ENCODE peak calls at places on chromosomes 6 and 20, in seven cellular contexts. L is fibroblast of lung; K is IMR-90; V is heart left ventricle; U is naive thymus-derived CD4-positive, alpha-beta T cell; W is body of pancreas; Q is ovary. A is an unnamed sample. For H3K36me3, the result is how much of the 10 kb centered on the place peaks cover.

GRCh38 chr6:108568101-108568500 is 7.4 kb downstream of the FOXO3 start:
- DNase-seq in Q (no peak), K (no peak), W (no peak), U (no peak), L (no peak), V (no peak), A (no peak)

GRCh38 chr6:56246941-56247653 is at the start of gene COL21A1:
- DNase-seq in U (no peak), Q (peak), W (peak), L (peak), V (peak), K (no peak), A (peak)

GRCh38 chr6:106187424-106187982 is 101.4 kb downstream of the PRDM1 start:
- DNase-seq in L (no peak), Q (no peak), K (no peak), U (no peak), W (no peak), V (no peak), A (no peak)

GRCh38 chr6:114419175-114419574 is 76.4 kb upstream of the HS3ST5 start:
- DNase-seq in V (no peak), Q (no peak), K (no peak), U (no peak), W (no peak), L (no peak), A (no peak)

GRCh38 chr20:64240243-64241015 is 15.1 kb upstream of the PCMTD2 start:
- DNase-seq in W (no peak), V (no peak), U (no peak), Q (no peak), L (no peak), K (no peak), A (no peak)

GRCh38 chr6:108736832-108737231 is 111.4 kb upstream of the ARMC2 start:
- DNase-seq in V (peak), W (no peak), L (peak), K (peak), U (no peak), Q (no peak), A (no peak)

GRCh38 chr20:7355056-7355455 is 585.2 kb downstream of the HAO1 start:
- DNase-seq in V (no peak), W (no peak), Q (no peak), L (no peak), U (no peak), K (no peak), A (no peak)

GRCh38 chr6:55758156-55758942 is 117.0 kb downstream of the BMP5 start:
- DNase-seq in L (peak), W (no peak), Q (no peak), K (peak), V (peak), U (no peak), A (no peak)

GRCh38 chr6:37279366-37280134 is 21.6 kb upstream of the TMEM217 start:
- DNase-seq in Q (no peak), K (peak), U (no peak), V (no peak), L (peak), W (no peak), A (no peak)

GRCh38 chr6:132612449-132613116 is 11.5 kb downstream of the TAAR2 start:
- DNase-seq in V (no peak), U (no peak), Q (no peak), K (no peak), W (no peak), L (no peak), A (no peak)

GRCh38 chr6:158876886-158877285 is 57.7 kb upstream of the EZR start:
- DNase-seq in U (no peak), K (no peak), Q (no peak), L (no peak), W (no peak), V (no peak), A (no peak)

GRCh38 chr6:44000164-44000842 is 126.9 kb downstream of the MRPL14 start:
- DNase-seq in K (peak), U (no peak), V (no peak), L (peak), Q (peak), W (peak), A (peak)

GRCh38 chr6:105322499-105323231 is 80.2 kb downstream of the PREP start:
- DNase-seq in U (no peak), Q (no peak), V (no peak), K (no peak), L (peak), W (no peak), A (no peak)

GRCh38 chr6:33079575-33079974 is 3.8 kb downstream of the HLA-DPB1 start:
- DNase-seq in L (no peak), Q (no peak), K (no peak), U (no peak), W (no peak), V (no peak), A (no peak)

GRCh38 chr6:33076406-33076934 is 680 bp downstream of the HLA-DPB1 start:
- DNase-seq in V (no peak), K (no peak), U (no peak), Q (no peak), L (no peak), W (no peak), A (no peak)

GRCh38 chr6:33078919-33079521 is 3.2 kb downstream of the HLA-DPB1 start:
- DNase-seq in Q (no peak), L (no peak), K (no peak), V (no peak), U (no peak), W (no peak), A (no peak)

GRCh38 chr6:33078442-33078841 is 2.7 kb downstream of the HLA-DPB1 start:
- DNase-seq in Q (no peak), U (no peak), V (no peak), W (no peak), K (no peak), L (no peak), A (no peak)

DNA sequence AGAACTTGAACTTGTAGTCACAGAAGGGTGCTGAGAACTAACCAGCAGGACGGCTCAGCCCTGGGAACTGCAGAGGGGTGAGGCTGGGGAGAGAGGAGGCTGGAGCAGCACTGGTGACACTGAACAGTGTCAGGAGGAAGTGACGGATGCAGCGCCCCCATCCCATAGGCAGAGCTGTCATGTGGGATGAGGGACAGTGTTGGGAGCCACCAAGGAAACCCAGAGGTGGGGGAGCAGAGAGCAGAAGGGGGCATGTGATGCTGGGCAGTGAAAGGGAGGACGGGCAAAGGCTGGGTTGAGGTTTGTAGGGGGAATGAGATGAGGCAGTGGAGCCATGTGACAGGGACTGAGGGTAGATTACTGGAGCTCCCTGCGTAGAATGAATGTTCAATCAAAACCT is 2.1 kb downstream of the HLA-DPB1 start:
- DNase-seq in K (no peak), Q (no peak), V (no peak), L (no peak), U (no peak), W (no peak), A (no peak)
- H3K4me3 ChIP-seq in K (no peak), Q (no peak), V (peak), L (no peak), U (peak), W (no peak), A (no peak)

GRCh38 chr20:31705191-31705590 is 17.5 kb downstream of the BCL2L1 start:
- DNase-seq in K (no peak), L (no peak), V (no peak), Q (no peak), W (no peak), U (no peak), A (no peak)

GRCh38 chr20:31707258-31707615 is 15.4 kb downstream of the BCL2L1 start:
- DNase-seq in V (no peak), Q (no peak), K (no peak), W (no peak), U (no peak), L (no peak), A (no peak)

GRCh38 chr20:31706607-31707257 is 15.9 kb downstream of the BCL2L1 start:
- DNase-seq in K (no peak), W (no peak), Q (no peak), U (no peak), L (peak), V (no peak), A (no peak)

GRCh38 chr20:31705598-31706597 is 16.8 kb downstream of the BCL2L1 start:
- DNase-seq in L (no peak), V (no peak), U (no peak), Q (no peak), K (no peak), W (no peak), A (no peak)

DNA sequence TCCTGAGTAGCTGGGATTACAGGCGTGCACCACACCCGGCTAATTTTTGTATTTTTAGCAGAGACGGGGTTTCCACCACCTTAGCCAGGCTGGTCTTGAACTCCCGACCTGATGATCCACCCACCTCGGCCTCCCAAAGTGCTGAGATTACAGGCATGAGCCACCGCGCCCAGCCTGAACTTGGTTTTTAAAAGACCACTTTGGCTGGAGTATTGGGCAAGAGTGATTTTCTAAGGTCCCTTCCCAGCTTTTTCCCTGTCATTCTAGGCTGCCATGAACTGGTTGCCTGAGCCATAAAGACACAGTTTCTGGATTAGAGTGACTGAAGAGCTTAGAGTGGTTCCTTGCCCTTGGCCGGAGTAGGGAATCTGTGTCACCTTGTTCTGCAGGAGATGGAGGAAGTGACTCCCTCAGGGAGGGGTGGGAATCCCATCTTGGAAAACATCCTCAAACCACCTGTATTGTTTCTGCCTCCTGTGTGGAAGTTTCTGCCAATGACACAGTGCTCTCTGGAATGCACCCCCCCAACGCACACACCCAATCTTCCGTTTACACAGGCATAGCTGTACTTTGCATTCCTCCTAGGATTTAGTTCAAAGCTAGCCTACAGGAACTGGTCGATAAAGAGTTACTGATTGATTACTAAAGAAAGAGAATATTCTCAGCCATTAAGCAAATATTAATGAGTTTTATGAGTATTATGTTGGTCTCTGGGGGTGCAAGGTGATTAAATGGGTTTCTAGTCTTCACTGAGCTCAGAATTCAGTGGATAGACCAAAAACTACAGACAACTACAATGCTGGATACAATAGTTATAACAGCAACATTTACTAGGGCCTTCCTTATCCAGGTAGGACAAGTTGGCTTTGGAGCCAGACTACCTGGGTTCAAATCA is 18.2 kb downstream of the BCL2L1 start:
- DNase-seq in K (peak), U (no peak), L (no peak), W (peak), V (peak), Q (no peak), A (peak)
- H3K36me3 ChIP-seq in K (under half), U (under half), L (under half), W (under half), V (under half), Q (under half), A (under half)

DNA sequence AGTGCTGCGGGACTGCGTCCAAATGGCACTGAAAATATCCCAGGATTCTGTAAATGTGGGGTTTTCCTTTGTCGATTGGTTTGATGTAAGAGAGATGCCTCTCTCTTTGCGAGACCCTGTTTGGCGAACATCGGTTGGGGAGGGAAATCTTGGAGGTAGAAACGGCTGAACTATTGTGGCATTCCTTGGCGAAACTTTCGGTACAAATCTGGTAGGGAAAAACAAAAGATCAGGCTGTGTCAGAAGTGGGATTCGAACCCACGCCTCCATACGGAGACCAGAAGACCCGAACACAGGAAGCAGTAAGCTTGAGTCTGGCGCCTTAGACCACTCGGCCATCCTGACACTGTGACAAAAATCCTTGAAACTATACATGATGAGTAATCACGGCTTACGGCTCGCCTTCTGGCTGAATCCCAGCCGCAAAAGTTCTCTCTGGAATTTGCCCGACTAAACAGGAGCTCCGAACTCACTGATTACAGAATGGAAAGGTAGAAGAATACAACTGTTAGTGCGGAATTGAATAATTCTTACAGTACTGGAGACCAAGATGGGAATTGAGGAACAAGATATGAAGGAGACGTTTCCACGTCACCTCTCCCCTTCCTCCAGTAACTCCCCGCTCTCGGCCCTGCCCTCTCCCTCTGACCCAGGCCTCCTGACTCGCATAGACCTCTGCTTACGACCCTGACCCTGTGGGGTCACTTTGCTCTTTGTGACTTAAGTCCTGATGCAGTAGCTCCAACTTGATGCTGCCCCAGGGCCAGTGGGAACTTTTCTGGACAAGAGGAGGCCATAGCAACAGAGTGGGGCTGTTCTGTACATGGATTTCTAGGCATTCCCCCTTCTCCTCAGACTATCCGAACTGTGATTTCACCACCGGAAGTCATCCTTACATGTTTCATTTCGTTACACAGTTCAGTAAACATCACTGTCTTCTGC is 132.8 kb upstream of the ZNF184 start:
- DNase-seq in U (no peak), V (no peak), Q (no peak), L (peak), K (peak), W (no peak), A (no peak)
- H3K4me3 ChIP-seq in U (no peak), V (no peak), Q (no peak), L (peak), K (peak), W (no peak), A (no peak)

GRCh38 chr20:3863317-3863716 is 16.7 kb downstream of the MAVS start:
- DNase-seq in K (no peak), L (no peak), Q (no peak), W (no peak), U (no peak), V (no peak), A (no peak)

GRCh38 chr20:3865887-3866407 is 19.3 kb downstream of the MAVS start:
- DNase-seq in Q (no peak), V (no peak), L (no peak), U (no peak), W (no peak), K (no peak), A (no peak)

GRCh38 chr20:3864518-3864917 is 17.9 kb downstream of the MAVS start:
- DNase-seq in U (no peak), V (no peak), L (no peak), W (peak), Q (no peak), K (no peak), A (no peak)

GRCh38 chr20:3866464-3866863 is 19.8 kb downstream of the MAVS start:
- DNase-seq in W (no peak), U (no peak), K (no peak), V (no peak), L (no peak), Q (no peak), A (no peak)

DNA sequence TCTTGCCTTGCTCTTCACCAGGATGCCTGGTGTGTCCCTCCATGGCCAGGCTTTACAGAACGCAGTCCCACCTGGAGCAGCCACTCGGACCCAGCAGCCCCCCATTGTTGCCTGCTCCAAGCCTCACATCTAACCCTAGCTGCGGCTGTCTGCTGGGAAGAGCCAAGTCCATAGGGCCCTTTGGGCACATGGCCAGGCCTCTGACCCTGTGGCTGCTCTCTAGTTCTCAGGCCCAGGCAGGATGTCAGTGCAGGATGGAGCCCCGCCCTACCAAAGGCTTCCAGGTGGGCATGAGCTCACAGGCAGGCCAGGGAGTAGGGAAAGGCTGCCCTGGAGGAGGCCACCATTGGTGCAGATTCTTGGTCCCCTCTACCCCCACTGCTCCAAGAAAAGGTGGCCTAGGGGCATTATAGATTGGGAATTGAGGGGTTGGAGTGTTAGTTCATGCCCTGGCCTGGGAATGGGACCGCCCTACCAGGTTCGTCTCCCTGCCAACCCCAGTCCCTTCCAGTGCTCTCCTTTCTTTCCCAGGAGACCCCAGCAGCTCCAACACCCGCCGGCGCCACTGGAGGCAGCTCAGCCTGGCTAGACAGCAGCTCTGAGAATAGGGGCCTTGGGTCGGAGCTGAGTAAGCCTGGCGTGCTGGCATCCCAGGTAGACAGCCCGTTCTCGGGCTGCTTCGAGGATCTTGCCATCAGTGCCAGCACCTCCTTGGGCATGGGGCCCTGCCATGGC is 18.7 kb downstream of the MAVS start:
- DNase-seq in V (no peak), K (no peak), U (no peak), W (no peak), Q (no peak), L (no peak), A (no peak)
- H3K36me3 ChIP-seq in V (under half), K (half or more), U (under half), W (under half), Q (under half), L (under half), A (under half)

DNA sequence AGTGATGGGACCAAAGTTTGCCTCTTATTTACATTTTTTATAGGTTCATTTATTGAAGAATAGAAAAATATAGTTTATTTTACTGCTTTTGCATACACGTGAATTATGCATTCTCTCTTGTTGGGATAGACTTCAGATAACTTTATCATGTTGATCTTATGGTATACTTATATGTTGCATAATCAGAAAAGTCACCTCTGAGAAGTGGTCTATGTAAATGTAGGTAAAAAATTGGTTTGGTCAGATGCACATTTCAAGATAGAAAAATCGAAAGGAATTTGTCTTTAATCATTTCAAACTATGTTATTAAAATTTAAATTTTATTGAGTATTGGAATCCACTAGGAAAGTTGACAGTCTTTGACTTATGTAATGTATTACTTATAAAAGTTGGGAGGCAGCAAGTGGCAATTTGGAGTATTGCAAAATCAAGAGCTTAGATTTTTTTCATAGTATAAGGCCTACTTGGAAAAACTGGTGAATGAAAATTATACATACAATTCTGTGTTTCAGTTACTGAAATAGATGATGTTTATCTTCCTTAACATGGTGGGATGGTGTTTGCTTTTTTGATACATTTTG is 2.4 kb downstream of the PHF3 start:
- DNase-seq in V (no peak), K (no peak), L (peak), Q (no peak), U (no peak), W (no peak), A (no peak)
- H3K4me3 ChIP-seq in V (peak), K (no peak), L (peak), Q (peak), U (peak), W (no peak), A (peak)

GRCh38 chr20:49288784-49289696 is 11.2 kb upstream of the ZNFX1 start:
- DNase-seq in U (no peak), V (no peak), Q (no peak), L (no peak), W (no peak), K (no peak), A (no peak)
- H3K36me3 ChIP-seq in U (under half), V (half or more), Q (under half), L (under half), W (under half), K (half or more), A (half or more)

DNA sequence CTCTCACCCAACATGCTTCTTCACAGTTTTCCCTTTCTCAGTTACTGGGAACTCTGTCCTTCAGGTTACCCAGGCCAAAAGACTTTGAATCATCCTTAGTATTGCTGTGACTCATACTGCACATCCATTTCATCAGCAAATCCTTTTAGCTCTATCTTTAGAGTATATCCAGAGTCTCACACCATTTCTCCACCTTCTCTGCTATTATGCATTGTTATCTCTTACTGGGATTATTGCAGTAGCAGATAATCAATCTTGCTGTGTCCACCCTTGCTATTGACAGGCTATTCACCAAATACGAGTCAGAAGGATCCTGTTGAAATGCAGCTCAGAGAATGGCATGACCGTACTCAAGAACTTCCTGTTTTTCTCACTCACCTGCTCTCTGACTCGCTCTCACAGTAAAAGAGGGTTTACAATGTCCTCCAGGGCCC is 57.3 kb downstream of the BCKDHB start:
- DNase-seq in K (peak), W (no peak), U (peak), L (peak), V (no peak), Q (no peak), A (no peak)
- H3K4me3 ChIP-seq in K (no peak), W (no peak), U (peak), L (no peak), V (no peak), Q (no peak), A (no peak)